ENCODE peak calls at places on chromosome 1, in eight cellular contexts. L is T-cell; K is KBM-7; F is Calu3; M is neural progenitor cell; R is activated naive CD4-positive, alpha-beta T cell; E is central memory CD8-positive, alpha-beta T cell; N is right cardiac atrium. T is an unnamed sample.

GRCh38 chr1:23638188-23638619 is 53.4 kb upstream of the RPL11 start:
- DNase-seq in E (no peak), N (peak; percentile 75), F (no peak), R (no peak), M (peak; percentile 32), K (no peak), L (no peak), T (no peak)

GRCh38 chr1:207336559-207337467 is 15.3 kb downstream of the CD55 start:
- DNase-seq in M (no peak), K (peak; percentile 40), N (no peak), L (peak; percentile 21), F (peak; percentile 22), E (no peak), R (no peak), T (no peak)

GRCh38 chr1:30763654-30764248 is 6.2 kb upstream of the LAPTM5 start:
- DNase-seq in F (no peak), M (no peak), R (no peak), L (no peak), K (no peak), N (no peak), E (no peak), T (peak; percentile 62)

GRCh38 chr1:27527223-27527856 is 37.4 kb upstream of the WASF2 start:
- DNase-seq in M (peak; percentile 87), E (no peak), N (peak; percentile 84), L (peak; percentile 60), R (no peak), K (peak; percentile 65), F (no peak), T (no peak)

GRCh38 chr1:183837062-183837461 is 32.1 kb downstream of the RGL1 start:
- DNase-seq in R (no peak), L (no peak), M (peak; percentile 62), E (no peak), K (no peak), F (no peak), N (no peak), T (no peak)

GRCh38 chr1:87129038-87129437 is 199.6 kb upstream of the LMO4 start:
- DNase-seq in F (no peak), R (no peak), L (no peak), E (no peak), M (no peak), K (no peak), N (no peak), T (no peak)

GRCh38 chr1:115052454-115053083 is 22.9 kb downstream of the TSHB start:
- DNase-seq in L (peak; percentile 58), E (no peak), F (peak; percentile 58), K (peak; percentile 66), R (no peak), N (peak; percentile 69), M (peak; percentile 80), T (peak; percentile 52)

GRCh38 chr1:217393901-217394300 is 237.0 kb downstream of the GPATCH2 start:
- DNase-seq in M (peak; percentile 36), N (no peak), L (no peak), E (no peak), K (no peak), R (no peak), F (no peak), T (no peak)

GRCh38 chr1:24930703-24931480 is 816 bp upstream of the RUNX3 start:
- DNase-seq in N (no peak), K (no peak), M (peak; percentile 21), L (no peak), R (no peak), F (no peak), E (no peak), T (no peak)

GRCh38 chr1:116152950-116153691 is 41.9 kb downstream of the MAB21L3 start:
- DNase-seq in N (no peak), L (no peak), R (no peak), E (no peak), K (no peak), F (no peak), M (no peak), T (no peak)

GRCh38 chr1:102630041-102630440 is 478.3 kb downstream of the COL11A1 start:
- DNase-seq in E (no peak), N (no peak), L (no peak), M (no peak), K (no peak), F (no peak), R (no peak), T (no peak)

GRCh38 chr1:151611832-151612505 is at the start of gene SNX27:
- DNase-seq in E (peak; percentile 70), K (peak; percentile 93), F (peak; percentile 89), M (peak; percentile 99), R (peak; percentile 63), L (peak; percentile 87), N (peak; percentile 96), T (peak; percentile 96)

GRCh38 chr1:217311766-217312165 is 319.1 kb downstream of the GPATCH2 start:
- DNase-seq in E (no peak), M (peak; percentile 49), N (no peak), F (peak; percentile 13), L (no peak), K (no peak), R (no peak), T (no peak)

GRCh38 chr1:107544285-107544684 is 403.4 kb downstream of the NTNG1 start:
- DNase-seq in K (no peak), M (no peak), L (no peak), N (no peak), E (no peak), R (no peak), F (no peak), T (no peak)

GRCh38 chr1:14352897-14353296 is 245.6 kb upstream of the KAZN start:
- DNase-seq in R (no peak), N (no peak), E (no peak), F (no peak), K (no peak), M (no peak), L (no peak), T (no peak)

GRCh38 chr1:27594542-27595510 is 9.1 kb downstream of the AHDC1 start:
- DNase-seq in R (no peak), N (peak; percentile 39), L (no peak), K (peak; percentile 74), M (peak; percentile 46), E (no peak), F (no peak), T (peak; percentile 30)

GRCh38 chr1:232250838-232251237 is 379.1 kb downstream of the SIPA1L2 start:
- DNase-seq in F (no peak), R (no peak), N (no peak), E (no peak), K (no peak), M (peak; percentile 59), L (no peak), T (no peak)

GRCh38 chr1:97277891-97278662 is 556.5 kb downstream of the PTBP2 start:
- DNase-seq in F (no peak), R (no peak), N (no peak), K (no peak), E (no peak), M (no peak), L (no peak), T (peak; percentile 73)